ENCODE peak calls at places on chromosomes 7 and 10, in seven cellular contexts. One of them, this sample, is unnamed.

GRCh38 chr10:119449760-119450461 is 92.6 kb downstream of the RGS10 start:
- DNase-seq in stimulated activated naive CD8-positive, alpha-beta T cell treated with anti-CD3 and anti-CD28 coated beads, Interleukin-15, amount 100 ng/mL, for 72 hours: no peak
- DNase-seq in dermis microvascular lymphatic vessel endothelial cell: no peak
- DNase-seq in transverse colon: no peak
- DNase-seq in Kasumi-1: no peak
- DNase-seq in EL: peak; percentile 34
- DNase-seq in immature natural killer cell: no peak
- DNase-seq in this sample: no peak

GRCh38 chr10:118483496-118483895 is 112.0 kb downstream of the PRLHR start:
- DNase-seq in stimulated activated naive CD8-positive, alpha-beta T cell treated with anti-CD3 and anti-CD28 coated beads, Interleukin-15, amount 100 ng/mL, for 72 hours: no peak
- DNase-seq in dermis microvascular lymphatic vessel endothelial cell: no peak
- DNase-seq in transverse colon: no peak
- DNase-seq in Kasumi-1: no peak
- DNase-seq in EL: no peak
- DNase-seq in immature natural killer cell: no peak
- DNase-seq in this sample: no peak

GRCh38 chr7:51850141-51850540 is 533.5 kb upstream of the COBL start:
- DNase-seq in stimulated activated naive CD8-positive, alpha-beta T cell treated with anti-CD3 and anti-CD28 coated beads, Interleukin-15, amount 100 ng/mL, for 72 hours: no peak
- DNase-seq in dermis microvascular lymphatic vessel endothelial cell: no peak
- DNase-seq in transverse colon: no peak
- DNase-seq in Kasumi-1: no peak
- DNase-seq in EL: no peak
- DNase-seq in immature natural killer cell: no peak
- DNase-seq in this sample: no peak

GRCh38 chr10:132408367-132408781 is 11.4 kb downstream of the PWWP2B start:
- DNase-seq in stimulated activated naive CD8-positive, alpha-beta T cell treated with anti-CD3 and anti-CD28 coated beads, Interleukin-15, amount 100 ng/mL, for 72 hours: no peak
- DNase-seq in dermis microvascular lymphatic vessel endothelial cell: no peak
- DNase-seq in transverse colon: peak; percentile 65
- DNase-seq in Kasumi-1: no peak
- DNase-seq in EL: no peak
- DNase-seq in immature natural killer cell: peak; percentile 69
- DNase-seq in this sample: peak; percentile 75

GRCh38 chr10:100743626-100744135 is 1.7 kb upstream of the PAX2 start:
- DNase-seq in stimulated activated naive CD8-positive, alpha-beta T cell treated with anti-CD3 and anti-CD28 coated beads, Interleukin-15, amount 100 ng/mL, for 72 hours: no peak
- DNase-seq in dermis microvascular lymphatic vessel endothelial cell: peak; percentile 71
- DNase-seq in transverse colon: peak; percentile 54
- DNase-seq in Kasumi-1: peak; percentile 86
- DNase-seq in EL: peak; percentile 70
- DNase-seq in immature natural killer cell: peak; percentile 25
- DNase-seq in this sample: peak; percentile 69

GRCh38 chr7:35695628-35695888 is 623 bp upstream of the HERPUD2 start:
- DNase-seq in stimulated activated naive CD8-positive, alpha-beta T cell treated with anti-CD3 and anti-CD28 coated beads, Interleukin-15, amount 100 ng/mL, for 72 hours: no peak
- DNase-seq in dermis microvascular lymphatic vessel endothelial cell: no peak
- DNase-seq in transverse colon: no peak
- DNase-seq in Kasumi-1: peak; percentile 53
- DNase-seq in EL: no peak
- DNase-seq in immature natural killer cell: peak; percentile 50
- DNase-seq in this sample: peak; percentile 56

GRCh38 chr10:72461085-72461484 is 106.4 kb upstream of the DNAJB12 start:
- DNase-seq in stimulated activated naive CD8-positive, alpha-beta T cell treated with anti-CD3 and anti-CD28 coated beads, Interleukin-15, amount 100 ng/mL, for 72 hours: no peak
- DNase-seq in dermis microvascular lymphatic vessel endothelial cell: peak; percentile 23
- DNase-seq in transverse colon: no peak
- DNase-seq in Kasumi-1: no peak
- DNase-seq in EL: no peak
- DNase-seq in immature natural killer cell: no peak
- DNase-seq in this sample: no peak

GRCh38 chr7:129780257-129781127 is 169.0 kb downstream of the NRF1 start:
- DNase-seq in stimulated activated naive CD8-positive, alpha-beta T cell treated with anti-CD3 and anti-CD28 coated beads, Interleukin-15, amount 100 ng/mL, for 72 hours: peak; percentile 72
- DNase-seq in dermis microvascular lymphatic vessel endothelial cell: peak; percentile 24
- DNase-seq in transverse colon: peak; percentile 91
- DNase-seq in Kasumi-1: peak; percentile 71
- DNase-seq in EL: peak; percentile 46
- DNase-seq in immature natural killer cell: no peak
- DNase-seq in this sample: peak; percentile 98

GRCh38 chr7:102994567-102994966 is 80.0 kb downstream of the FBXL13 start:
- DNase-seq in stimulated activated naive CD8-positive, alpha-beta T cell treated with anti-CD3 and anti-CD28 coated beads, Interleukin-15, amount 100 ng/mL, for 72 hours: no peak
- DNase-seq in dermis microvascular lymphatic vessel endothelial cell: no peak
- DNase-seq in transverse colon: no peak
- DNase-seq in Kasumi-1: no peak
- DNase-seq in EL: no peak
- DNase-seq in immature natural killer cell: no peak
- DNase-seq in this sample: no peak

GRCh38 chr10:33352154-33352553 is 17.7 kb upstream of the NRP1 start:
- DNase-seq in stimulated activated naive CD8-positive, alpha-beta T cell treated with anti-CD3 and anti-CD28 coated beads, Interleukin-15, amount 100 ng/mL, for 72 hours: no peak
- DNase-seq in dermis microvascular lymphatic vessel endothelial cell: peak; percentile 59
- DNase-seq in transverse colon: no peak
- DNase-seq in Kasumi-1: no peak
- DNase-seq in EL: peak; percentile 72
- DNase-seq in immature natural killer cell: no peak
- DNase-seq in this sample: no peak

GRCh38 chr7:158649279-158649678 is 55.3 kb downstream of the NCAPG2 start:
- DNase-seq in stimulated activated naive CD8-positive, alpha-beta T cell treated with anti-CD3 and anti-CD28 coated beads, Interleukin-15, amount 100 ng/mL, for 72 hours: no peak
- DNase-seq in dermis microvascular lymphatic vessel endothelial cell: peak; percentile 79
- DNase-seq in transverse colon: no peak
- DNase-seq in Kasumi-1: no peak
- DNase-seq in EL: peak; percentile 92
- DNase-seq in immature natural killer cell: no peak
- DNase-seq in this sample: peak; percentile 83

GRCh38 chr10:78649429-78649828 is 419.3 kb upstream of the ZMIZ1 start:
- DNase-seq in stimulated activated naive CD8-positive, alpha-beta T cell treated with anti-CD3 and anti-CD28 coated beads, Interleukin-15, amount 100 ng/mL, for 72 hours: no peak
- DNase-seq in dermis microvascular lymphatic vessel endothelial cell: no peak
- DNase-seq in transverse colon: no peak
- DNase-seq in Kasumi-1: no peak
- DNase-seq in EL: no peak
- DNase-seq in immature natural killer cell: no peak
- DNase-seq in this sample: no peak

GRCh38 chr7:40024841-40025240 is 74.8 kb downstream of the CDK13 start:
- DNase-seq in stimulated activated naive CD8-positive, alpha-beta T cell treated with anti-CD3 and anti-CD28 coated beads, Interleukin-15, amount 100 ng/mL, for 72 hours: no peak
- DNase-seq in dermis microvascular lymphatic vessel endothelial cell: no peak
- DNase-seq in transverse colon: no peak
- DNase-seq in Kasumi-1: no peak
- DNase-seq in EL: no peak
- DNase-seq in immature natural killer cell: no peak
- DNase-seq in this sample: no peak

GRCh38 chr7:121544726-121545125 is 148.6 kb upstream of the FAM3C start:
- DNase-seq in stimulated activated naive CD8-positive, alpha-beta T cell treated with anti-CD3 and anti-CD28 coated beads, Interleukin-15, amount 100 ng/mL, for 72 hours: peak; percentile 28
- DNase-seq in dermis microvascular lymphatic vessel endothelial cell: peak; percentile 95
- DNase-seq in transverse colon: no peak
- DNase-seq in Kasumi-1: no peak
- DNase-seq in EL: peak; percentile 91
- DNase-seq in immature natural killer cell: peak; percentile 19
- DNase-seq in this sample: peak; percentile 69

GRCh38 chr7:134920026-134920758 is 66.1 kb upstream of the AGBL3 start:
- DNase-seq in stimulated activated naive CD8-positive, alpha-beta T cell treated with anti-CD3 and anti-CD28 coated beads, Interleukin-15, amount 100 ng/mL, for 72 hours: peak; percentile 4
- DNase-seq in dermis microvascular lymphatic vessel endothelial cell: no peak
- DNase-seq in transverse colon: no peak
- DNase-seq in Kasumi-1: no peak
- DNase-seq in EL: peak; percentile 89
- DNase-seq in immature natural killer cell: no peak
- DNase-seq in this sample: no peak

GRCh38 chr10:69742356-69742695 is 59.4 kb upstream of the COL13A1 start:
- DNase-seq in stimulated activated naive CD8-positive, alpha-beta T cell treated with anti-CD3 and anti-CD28 coated beads, Interleukin-15, amount 100 ng/mL, for 72 hours: no peak
- DNase-seq in dermis microvascular lymphatic vessel endothelial cell: no peak
- DNase-seq in transverse colon: no peak
- DNase-seq in Kasumi-1: no peak
- DNase-seq in EL: peak; percentile 12
- DNase-seq in immature natural killer cell: no peak
- DNase-seq in this sample: no peak

GRCh38 chr10:19408924-19409323 is 360.3 kb downstream of the MALRD1 start:
- DNase-seq in stimulated activated naive CD8-positive, alpha-beta T cell treated with anti-CD3 and anti-CD28 coated beads, Interleukin-15, amount 100 ng/mL, for 72 hours: no peak
- DNase-seq in dermis microvascular lymphatic vessel endothelial cell: no peak
- DNase-seq in transverse colon: no peak
- DNase-seq in Kasumi-1: no peak
- DNase-seq in EL: no peak
- DNase-seq in immature natural killer cell: no peak
- DNase-seq in this sample: no peak

GRCh38 chr7:19000410-19000809 is 117.0 kb downstream of the TWIST1 start:
- DNase-seq in stimulated activated naive CD8-positive, alpha-beta T cell treated with anti-CD3 and anti-CD28 coated beads, Interleukin-15, amount 100 ng/mL, for 72 hours: no peak
- DNase-seq in dermis microvascular lymphatic vessel endothelial cell: no peak
- DNase-seq in transverse colon: no peak
- DNase-seq in Kasumi-1: no peak
- DNase-seq in EL: no peak
- DNase-seq in immature natural killer cell: no peak
- DNase-seq in this sample: no peak

GRCh38 chr10:6204063-6204340 is 1.3 kb downstream of the PFKFB3 start:
- DNase-seq in stimulated activated naive CD8-positive, alpha-beta T cell treated with anti-CD3 and anti-CD28 coated beads, Interleukin-15, amount 100 ng/mL, for 72 hours: no peak
- DNase-seq in dermis microvascular lymphatic vessel endothelial cell: peak; percentile 45
- DNase-seq in transverse colon: peak; percentile 60
- DNase-seq in Kasumi-1: no peak
- DNase-seq in EL: peak; percentile 39
- DNase-seq in immature natural killer cell: no peak
- DNase-seq in this sample: peak; percentile 60

GRCh38 chr7:11748884-11749283 is 83.1 kb downstream of the THSD7A start:
- DNase-seq in stimulated activated naive CD8-positive, alpha-beta T cell treated with anti-CD3 and anti-CD28 coated beads, Interleukin-15, amount 100 ng/mL, for 72 hours: no peak
- DNase-seq in dermis microvascular lymphatic vessel endothelial cell: peak; percentile 18
- DNase-seq in transverse colon: no peak
- DNase-seq in Kasumi-1: no peak
- DNase-seq in EL: no peak
- DNase-seq in immature natural killer cell: no peak
- DNase-seq in this sample: peak; percentile 49